ENCODE peak calls at places on chromosome 17, in eight cellular contexts. A is astrocyte, B is GM23248, D is fibroblast of lung, T is neural progenitor cell, W is neuronal stem cell, P is keratinocyte, Y is H9. E is an unnamed sample.

GRCh38 chr17:8056232-8056975 is 17.5 kb downstream of the ALOX15B start:
- DNase-seq in A (peak), B (peak), D (peak), T (no peak), W (no peak), P (peak), Y (no peak), E (peak)

GRCh38 chr17:14311979-14312378 is 11.1 kb downstream of the HS3ST3B1 start:
- DNase-seq in A (no peak), B (no peak), D (no peak), T (no peak), W (no peak), P (no peak), Y (peak), E (no peak)

GRCh38 chr17:76009447-76009846 is 8.8 kb downstream of the CDK3 start:
- DNase-seq in A (no peak), B (no peak), D (no peak), T (no peak), W (no peak), P (no peak), Y (no peak), E (no peak)

GRCh38 chr17:60656499-60656898 is 21.2 kb upstream of the BCAS3 start:
- DNase-seq in A (no peak), B (no peak), D (no peak), T (no peak), W (no peak), P (no peak), Y (no peak), E (no peak)

GRCh38 chr17:79666111-79666510 is 55.3 kb upstream of the RBFOX3 start:
- DNase-seq in A (no peak), B (no peak), D (no peak), T (no peak), W (no peak), P (no peak), Y (peak), E (no peak)

GRCh38 chr17:58337600-58338453 is 9.2 kb upstream of the TSPOAP1 start:
- DNase-seq in A (peak), B (peak), D (peak), T (peak), W (no peak), P (no peak), Y (peak), E (no peak)

GRCh38 chr17:11240841-11241610 is at the start of gene SHISA6:
- DNase-seq in A (no peak), B (no peak), D (no peak), T (peak), W (peak), P (no peak), Y (peak), E (no peak)

GRCh38 chr17:50112694-50113093 is 17.3 kb downstream of the SAMD14 start:
- DNase-seq in A (no peak), B (no peak), D (no peak), T (no peak), W (no peak), P (no peak), Y (no peak), E (no peak)

GRCh38 chr17:62791235-62792121 is 16.6 kb downstream of the MARCHF10 start:
- DNase-seq in A (peak), B (peak), D (peak), T (no peak), W (no peak), P (no peak), Y (no peak), E (peak)

GRCh38 chr17:78459696-78460095 is 81.2 kb downstream of the PGS1 start:
- DNase-seq in A (no peak), B (no peak), D (no peak), T (no peak), W (no peak), P (no peak), Y (no peak), E (no peak)

GRCh38 chr17:42392664-42393415 is 4.6 kb upstream of the STAT3 start:
- DNase-seq in A (no peak), B (no peak), D (no peak), T (no peak), W (no peak), P (no peak), Y (no peak), E (no peak)

GRCh38 chr17:80233202-80233601 is 13.0 kb downstream of the SLC26A11 start:
- DNase-seq in A (no peak), B (no peak), D (no peak), T (no peak), W (no peak), P (no peak), Y (no peak), E (no peak)

GRCh38 chr17:28875856-28876564 is 21.2 kb downstream of the ERAL1 start:
- DNase-seq in A (no peak), B (no peak), D (no peak), T (no peak), W (no peak), P (no peak), Y (no peak), E (no peak)

GRCh38 chr17:8892338-8892690 is 24.8 kb upstream of the PIK3R6 start:
- DNase-seq in A (no peak), B (peak), D (no peak), T (no peak), W (no peak), P (no peak), Y (no peak), E (no peak)

GRCh38 chr17:76820523-76820922 is 47.7 kb upstream of the MGAT5B start:
- DNase-seq in A (no peak), B (no peak), D (no peak), T (no peak), W (no peak), P (no peak), Y (no peak), E (no peak)

GRCh38 chr17:12180644-12181261 is 160.1 kb downstream of the MAP2K4 start:
- DNase-seq in A (peak), B (peak), D (peak), T (peak), W (peak), P (peak), Y (no peak), E (peak)

GRCh38 chr17:50277357-50277754 is 3.1 kb downstream of the TMEM92 start:
- DNase-seq in A (no peak), B (no peak), D (no peak), T (no peak), W (no peak), P (no peak), Y (peak), E (no peak)

GRCh38 chr17:7363311-7363710 is 8.4 kb downstream of the TMEM95 start:
- DNase-seq in A (no peak), B (peak), D (no peak), T (no peak), W (no peak), P (no peak), Y (no peak), E (peak)

GRCh38 chr17:30393491-30393890 is 14.8 kb downstream of the CPD start:
- DNase-seq in A (no peak), B (no peak), D (no peak), T (no peak), W (no peak), P (no peak), Y (no peak), E (no peak)

GRCh38 chr17:61352771-61353170 is 46.9 kb upstream of the TBX2 start:
- DNase-seq in A (no peak), B (no peak), D (no peak), T (peak), W (no peak), P (no peak), Y (peak), E (no peak)

GRCh38 chr17:19978206-19978802 is 676 bp upstream of the AKAP10 start:
- DNase-seq in A (peak), B (no peak), D (no peak), T (no peak), W (no peak), P (no peak), Y (peak), E (no peak)

GRCh38 chr17:48457080-48457836 is 27.2 kb upstream of the SKAP1 start:
- DNase-seq in A (peak), B (peak), D (peak), T (peak), W (peak), P (no peak), Y (peak), E (peak)

GRCh38 chr17:19398301-19399181 is 11.6 kb upstream of the MFAP4 start:
- DNase-seq in A (no peak), B (peak), D (peak), T (no peak), W (no peak), P (no peak), Y (no peak), E (peak)

GRCh38 chr17:1074886-1075665 is 78.1 kb downstream of the TIMM22 start:
- DNase-seq in A (no peak), B (no peak), D (no peak), T (no peak), W (no peak), P (no peak), Y (no peak), E (no peak)

GRCh38 chr17:31299624-31300023 is 2.6 kb upstream of the OMG start:
- DNase-seq in A (no peak), B (no peak), D (no peak), T (no peak), W (no peak), P (no peak), Y (no peak), E (no peak)

GRCh38 chr17:2137342-2138098 is 82.6 kb downstream of the HIC1 start:
- DNase-seq in A (peak), B (peak), D (peak), T (peak), W (peak), P (no peak), Y (peak), E (no peak)

DNA sequence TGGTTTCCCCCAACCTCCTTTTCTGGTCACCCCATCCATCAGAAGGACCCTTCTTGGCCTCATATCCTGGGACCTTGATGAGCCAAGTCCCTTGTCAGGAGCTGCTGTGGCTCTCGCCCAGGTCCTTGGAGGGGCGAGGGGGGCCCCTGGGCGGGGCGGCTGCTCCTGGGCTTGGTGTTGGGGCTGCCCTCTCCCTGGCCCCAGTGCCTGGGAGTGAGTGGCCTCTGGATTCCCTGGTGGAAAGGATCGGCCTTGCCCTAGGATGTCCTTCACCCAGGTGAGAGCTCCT is 6.2 kb upstream of the NOTUM start:
- DNase-seq in A (no peak), B (no peak), D (no peak), T (no peak), W (no peak), P (no peak), Y (no peak), E (no peak)
- H2AFZ ChIP-seq in A (no peak), B (no peak), D (no peak), T (no peak), W (peak), P (no peak), Y (no peak), E (no peak)

GRCh38 chr17:40532520-40533253 is 31.3 kb upstream of the TNS4 start:
- DNase-seq in A (no peak), B (no peak), D (peak), T (no peak), W (no peak), P (no peak), Y (no peak), E (no peak)
- H3K27ac ChIP-seq in A (no peak), B (peak), D (peak), T (no peak), W (no peak), P (peak), Y (no peak), E (peak)

DNA sequence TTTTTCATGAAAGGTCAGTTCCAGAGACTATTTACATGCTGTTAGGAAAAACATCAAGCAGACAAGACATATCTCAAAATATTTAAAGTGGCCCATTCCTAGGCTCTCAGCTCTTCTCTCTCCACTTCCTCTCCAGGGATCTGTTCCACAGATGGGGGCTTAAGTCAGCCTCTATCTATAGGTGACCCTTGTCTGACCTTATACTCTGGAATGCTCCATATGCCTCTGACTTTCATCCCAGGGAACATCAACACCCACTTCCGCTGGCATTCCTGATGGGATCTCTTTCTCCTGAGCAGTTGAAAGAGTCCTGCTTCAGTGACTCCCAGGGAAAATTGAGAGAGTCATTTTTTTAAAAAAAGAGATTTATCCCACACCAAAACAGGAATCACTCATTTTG is 11.5 kb upstream of the WIPI1 start:
- DNase-seq in A (no peak), B (no peak), D (no peak), T (no peak), W (no peak), P (no peak), Y (no peak), E (no peak)
- H2AFZ ChIP-seq in A (no peak), B (no peak), D (no peak), T (no peak), W (no peak), P (no peak), Y (no peak), E (no peak)

GRCh38 chr17:17173921-17174320 is 32.2 kb downstream of the PLD6 start:
- DNase-seq in A (no peak), B (no peak), D (no peak), T (no peak), W (no peak), P (no peak), Y (no peak), E (no peak)
- H3K27ac ChIP-seq in A (no peak), B (no peak), D (no peak), T (no peak), W (no peak), P (no peak), Y (no peak), E (no peak)

GRCh38 chr17:70048020-70048419 is 27.0 kb upstream of the KCNJ16 start:
- DNase-seq in A (no peak), B (no peak), D (no peak), T (no peak), W (no peak), P (no peak), Y (no peak), E (no peak)
- H2AFZ ChIP-seq in A (no peak), B (no peak), D (no peak), T (no peak), W (no peak), P (no peak), Y (no peak), E (no peak)

GRCh38 chr17:59456428-59456827 is 109.0 kb upstream of the DHX40 start:
- DNase-seq in A (no peak), B (no peak), D (no peak), T (no peak), W (no peak), P (no peak), Y (no peak), E (no peak)
- H3K27ac ChIP-seq in A (no peak), B (no peak), D (no peak), T (no peak), W (no peak), P (no peak), Y (no peak), E (no peak)

GRCh38 chr17:40727447-40728231 is 24.1 kb upstream of the KRT24 start:
- DNase-seq in A (peak), B (peak), D (peak), T (no peak), W (no peak), P (no peak), Y (no peak), E (peak)
- H2AFZ ChIP-seq in A (no peak), B (no peak), D (no peak), T (no peak), W (no peak), P (no peak), Y (no peak), E (no peak)

GRCh38 chr17:59642535-59642934 is 22.8 kb downstream of the CLTC start:
- DNase-seq in A (no peak), B (no peak), D (no peak), T (no peak), W (no peak), P (no peak), Y (no peak), E (peak)
- H3K27ac ChIP-seq in A (no peak), B (peak), D (no peak), T (no peak), W (no peak), P (no peak), Y (no peak), E (peak)

GRCh38 chr17:59441459-59442096 is 110.1 kb downstream of the YPEL2 start:
- DNase-seq in A (no peak), B (no peak), D (no peak), T (no peak), W (no peak), P (no peak), Y (no peak), E (no peak)
- H2AFZ ChIP-seq in A (peak), B (peak), D (no peak), T (no peak), W (peak), P (no peak), Y (no peak), E (peak)

E was measured in PC-3.